ENCODE peak calls at places on chromosomes 12 and 14, in five cellular contexts. One of them, this sample, is unnamed.
A peak's percentile ranks its signal among the peaks of the same experiment; 100 is the strongest.

GRCh38 chr14:69008411-69008810 is 29.3 kb upstream of the ACTN1 start:
- DNase-seq in HuH-7.5: no peak
- DNase-seq in NCI-H748 treated with DMSO at 0.1 percent for 48 hours: no peak
- DNase-seq in heart left ventricle: no peak
- DNase-seq in GM23248: peak; percentile 30
- DNase-seq in this sample: no peak

GRCh38 chr12:7209958-7210357 is 20.5 kb downstream of the PEX5 start:
- DNase-seq in HuH-7.5: no peak
- DNase-seq in NCI-H748 treated with DMSO at 0.1 percent for 48 hours: no peak
- DNase-seq in heart left ventricle: no peak
- DNase-seq in GM23248: no peak
- DNase-seq in this sample: no peak

GRCh38 chr12:121009744-121010143 is 6.5 kb downstream of the C12orf43 start:
- DNase-seq in HuH-7.5: no peak
- DNase-seq in NCI-H748 treated with DMSO at 0.1 percent for 48 hours: no peak
- DNase-seq in heart left ventricle: no peak
- DNase-seq in GM23248: peak; percentile 50
- DNase-seq in this sample: no peak

GRCh38 chr12:31590730-31591307 is at the start of gene DENND5B:
- DNase-seq in HuH-7.5: peak; percentile 76
- DNase-seq in NCI-H748 treated with DMSO at 0.1 percent for 48 hours: peak; percentile 56
- DNase-seq in heart left ventricle: peak; percentile 88
- DNase-seq in GM23248: peak; percentile 87
- DNase-seq in this sample: no peak

GRCh38 chr12:94867066-94867855 is 136.2 kb downstream of the NDUFA12 start:
- DNase-seq in HuH-7.5: no peak
- DNase-seq in NCI-H748 treated with DMSO at 0.1 percent for 48 hours: no peak
- DNase-seq in heart left ventricle: no peak
- DNase-seq in GM23248: no peak
- DNase-seq in this sample: no peak

GRCh38 chr12:124675881-124676688 is 108.7 kb upstream of the NCOR2 start:
- DNase-seq in HuH-7.5: no peak
- DNase-seq in NCI-H748 treated with DMSO at 0.1 percent for 48 hours: no peak
- DNase-seq in heart left ventricle: no peak
- DNase-seq in GM23248: peak; percentile 91
- DNase-seq in this sample: no peak

GRCh38 chr14:32300146-32300545 is 29.0 kb upstream of the AKAP6 start:
- DNase-seq in HuH-7.5: no peak
- DNase-seq in NCI-H748 treated with DMSO at 0.1 percent for 48 hours: no peak
- DNase-seq in heart left ventricle: no peak
- DNase-seq in GM23248: no peak
- DNase-seq in this sample: no peak

GRCh38 chr14:100400115-100400514 is 77.0 kb downstream of the SLC25A47 start:
- DNase-seq in HuH-7.5: no peak
- DNase-seq in NCI-H748 treated with DMSO at 0.1 percent for 48 hours: no peak
- DNase-seq in heart left ventricle: no peak
- DNase-seq in GM23248: no peak
- DNase-seq in this sample: no peak

GRCh38 chr14:50397461-50398196 is 948 bp upstream of the CDKL1 start:
- DNase-seq in HuH-7.5: peak; percentile 36
- DNase-seq in NCI-H748 treated with DMSO at 0.1 percent for 48 hours: no peak
- DNase-seq in heart left ventricle: peak; percentile 29
- DNase-seq in GM23248: peak; percentile 63
- DNase-seq in this sample: no peak

GRCh38 chr12:5171701-5172100 is 128.0 kb downstream of the KCNA5 start:
- DNase-seq in HuH-7.5: peak; percentile 46
- DNase-seq in NCI-H748 treated with DMSO at 0.1 percent for 48 hours: no peak
- DNase-seq in heart left ventricle: peak; percentile 24
- DNase-seq in GM23248: peak; percentile 67
- DNase-seq in this sample: no peak

GRCh38 chr14:60092516-60092915 is 793 bp downstream of the PCNX4 start:
- DNase-seq in HuH-7.5: peak; percentile 10
- DNase-seq in NCI-H748 treated with DMSO at 0.1 percent for 48 hours: peak; percentile 45
- DNase-seq in heart left ventricle: no peak
- DNase-seq in GM23248: peak; percentile 77
- DNase-seq in this sample: no peak

GRCh38 chr14:51996148-51996746 is 6.9 kb downstream of the RTRAF start:
- DNase-seq in HuH-7.5: no peak
- DNase-seq in NCI-H748 treated with DMSO at 0.1 percent for 48 hours: no peak
- DNase-seq in heart left ventricle: no peak
- DNase-seq in GM23248: peak; percentile 60
- DNase-seq in this sample: no peak

GRCh38 chr12:83753205-83753604 is 1066.5 kb downstream of the TMTC2 start:
- DNase-seq in HuH-7.5: no peak
- DNase-seq in NCI-H748 treated with DMSO at 0.1 percent for 48 hours: no peak
- DNase-seq in heart left ventricle: no peak
- DNase-seq in GM23248: no peak
- DNase-seq in this sample: no peak

GRCh38 chr12:8922544-8922943 is 8.2 kb downstream of the PHC1 start:
- DNase-seq in HuH-7.5: no peak
- DNase-seq in NCI-H748 treated with DMSO at 0.1 percent for 48 hours: no peak
- DNase-seq in heart left ventricle: no peak
- DNase-seq in GM23248: no peak
- DNase-seq in this sample: no peak

GRCh38 chr14:70008863-70009262 is 129.6 kb downstream of the SMOC1 start:
- DNase-seq in HuH-7.5: no peak
- DNase-seq in NCI-H748 treated with DMSO at 0.1 percent for 48 hours: no peak
- DNase-seq in heart left ventricle: no peak
- DNase-seq in GM23248: no peak
- DNase-seq in this sample: no peak

GRCh38 chr12:84738481-84738972 is 174.1 kb downstream of the SLC6A15 start:
- DNase-seq in HuH-7.5: no peak
- DNase-seq in NCI-H748 treated with DMSO at 0.1 percent for 48 hours: no peak
- DNase-seq in heart left ventricle: no peak
- DNase-seq in GM23248: peak; percentile 77
- DNase-seq in this sample: peak; percentile 99

GRCh38 chr14:64684091-64684490 is 20.1 kb upstream of the PLEKHG3 start:
- DNase-seq in HuH-7.5: no peak
- DNase-seq in NCI-H748 treated with DMSO at 0.1 percent for 48 hours: no peak
- DNase-seq in heart left ventricle: peak; percentile 66
- DNase-seq in GM23248: peak; percentile 35
- DNase-seq in this sample: no peak

GRCh38 chr14:95488376-95489162 is 27.9 kb downstream of the SYNE3 start:
- DNase-seq in HuH-7.5: no peak
- DNase-seq in NCI-H748 treated with DMSO at 0.1 percent for 48 hours: no peak
- DNase-seq in heart left ventricle: no peak
- DNase-seq in GM23248: peak; percentile 47
- DNase-seq in this sample: no peak

GRCh38 chr12:14326699-14327098 is 38.8 kb upstream of the ATF7IP start:
- DNase-seq in HuH-7.5: no peak
- DNase-seq in NCI-H748 treated with DMSO at 0.1 percent for 48 hours: no peak
- DNase-seq in heart left ventricle: no peak
- DNase-seq in GM23248: peak; percentile 51
- DNase-seq in this sample: no peak

GRCh38 chr12:15590180-15590826 is 198.9 kb downstream of the EPS8 start:
- DNase-seq in HuH-7.5: peak; percentile 38
- DNase-seq in NCI-H748 treated with DMSO at 0.1 percent for 48 hours: peak; percentile 54
- DNase-seq in heart left ventricle: peak; percentile 34
- DNase-seq in GM23248: peak; percentile 87
- DNase-seq in this sample: no peak

GRCh38 chr14:51846631-51847488 is 13.6 kb upstream of the GNG2 start:
- DNase-seq in HuH-7.5: no peak
- DNase-seq in NCI-H748 treated with DMSO at 0.1 percent for 48 hours: peak; percentile 93
- DNase-seq in heart left ventricle: peak; percentile 38
- DNase-seq in GM23248: no peak
- DNase-seq in this sample: no peak

GRCh38 chr12:52230364-52231281 is 2.4 kb upstream of the KRT7 start:
- DNase-seq in HuH-7.5: no peak
- DNase-seq in NCI-H748 treated with DMSO at 0.1 percent for 48 hours: no peak
- DNase-seq in heart left ventricle: no peak
- DNase-seq in GM23248: peak; percentile 90
- DNase-seq in this sample: no peak

GRCh38 chr12:122094735-122095561 is 16.4 kb downstream of the MLXIP start:
- DNase-seq in HuH-7.5: no peak
- DNase-seq in NCI-H748 treated with DMSO at 0.1 percent for 48 hours: no peak
- DNase-seq in heart left ventricle: no peak
- DNase-seq in GM23248: peak; percentile 45
- DNase-seq in this sample: no peak

GRCh38 chr12:562634-563033 is 100.6 kb downstream of the NINJ2 start:
- DNase-seq in HuH-7.5: no peak
- DNase-seq in NCI-H748 treated with DMSO at 0.1 percent for 48 hours: no peak
- DNase-seq in heart left ventricle: no peak
- DNase-seq in GM23248: no peak
- DNase-seq in this sample: no peak